ENCODE peak calls at places on chromosomes 2 and 18, in five cellular contexts. X is PC-9, T is GM23338, R is PC-3, L is GM12878. S is an unnamed sample. For H3K79me2, the result is how much of the 10 kb centered on the place peaks cover.

GRCh38 chr18:10015941-10016819 is 102.4 kb downstream of the VAPA start:
- DNase-seq in R (peak), X (no peak), L (no peak), T (peak), S (peak)

GRCh38 chr2:50951416-50951815 is 80.5 kb downstream of the NRXN1 start:
- DNase-seq in X (no peak), T (no peak), L (no peak), R (peak), S (peak)

GRCh38 chr2:107062599-107063196 is 176.7 kb upstream of the ST6GAL2 start:
- DNase-seq in T (peak), R (no peak), X (no peak), L (no peak), S (no peak)

GRCh38 chr2:143607446-143608110 is 478.4 kb downstream of the ARHGAP15 start:
- DNase-seq in R (no peak), L (no peak), X (no peak), T (peak), S (no peak)

GRCh38 chr2:204706939-204707338 is 161.7 kb downstream of the PARD3B start:
- DNase-seq in X (no peak), R (no peak), T (no peak), L (no peak), S (no peak)

GRCh38 chr2:228649876-228650275 is 468.4 kb upstream of the SPHKAP start:
- DNase-seq in T (no peak), L (no peak), X (no peak), R (no peak), S (no peak)

GRCh38 chr2:86671304-86671981 is 47.8 kb upstream of the RNF103 start:
- DNase-seq in T (no peak), R (no peak), L (no peak), X (no peak), S (no peak)

GRCh38 chr2:182541268-182541667 is 114.4 kb upstream of the PDE1A start:
- DNase-seq in T (no peak), X (no peak), R (no peak), L (no peak), S (no peak)

GRCh38 chr2:232886632-232887031 is 16.6 kb downstream of the SNORC start:
- DNase-seq in T (no peak), R (no peak), L (no peak), X (no peak), S (no peak)

GRCh38 chr2:100365434-100365833 is 43.1 kb upstream of the LONRF2 start:
- DNase-seq in R (peak), L (no peak), T (no peak), X (peak), S (peak)

GRCh38 chr18:63178526-63178880 is 141.1 kb downstream of the BCL2 start:
- DNase-seq in L (no peak), T (no peak), R (no peak), X (no peak), S (no peak)

GRCh38 chr2:128503358-128504241 is 184.9 kb upstream of the HS6ST1 start:
- DNase-seq in T (no peak), X (no peak), R (no peak), L (no peak), S (no peak)

GRCh38 chr2:233867993-233868532 is at the start of gene MSL3B:
- DNase-seq in R (peak), T (peak), X (peak), L (no peak), S (peak)

GRCh38 chr18:24271381-24272331 is 126.0 kb downstream of the OSBPL1A start:
- DNase-seq in L (no peak), T (peak), X (peak), R (peak), S (peak)

GRCh38 chr18:46888965-46889364 is 28.3 kb downstream of the PIAS2 start:
- DNase-seq in T (no peak), L (no peak), X (no peak), R (no peak), S (no peak)

GRCh38 chr18:46893360-46893759 is 23.9 kb downstream of the PIAS2 start:
- DNase-seq in T (no peak), R (no peak), X (no peak), L (no peak), S (no peak)

GRCh38 chr18:46892842-46893241 is 24.5 kb downstream of the PIAS2 start:
- DNase-seq in L (peak), R (no peak), X (no peak), T (no peak), S (no peak)

GRCh38 chr18:46891742-46892214 is 25.5 kb downstream of the PIAS2 start:
- DNase-seq in T (no peak), R (no peak), X (no peak), L (peak), S (no peak)

GRCh38 chr18:46894124-46894523 is 23.2 kb downstream of the PIAS2 start:
- DNase-seq in R (no peak), L (no peak), X (no peak), T (no peak), S (no peak)
- H3K79me2 ChIP-seq in R (under half), L (under half), X (under half), T (half or more), S (half or more)

GRCh38 chr2:120316528-120317179 is 29.3 kb upstream of the INHBB start:
- DNase-seq in X (no peak), L (no peak), R (no peak), T (no peak), S (no peak)

GRCh38 chr2:120317180-120317533 is 28.8 kb upstream of the INHBB start:
- DNase-seq in L (no peak), R (no peak), T (no peak), X (no peak), S (no peak)

GRCh38 chr2:120319135-120319534 is 26.8 kb upstream of the INHBB start:
- DNase-seq in T (no peak), L (no peak), X (peak), R (no peak), S (no peak)

GRCh38 chr2:120318626-120319025 is 27.3 kb upstream of the INHBB start:
- DNase-seq in R (no peak), X (no peak), L (no peak), T (no peak), S (no peak)

DNA sequence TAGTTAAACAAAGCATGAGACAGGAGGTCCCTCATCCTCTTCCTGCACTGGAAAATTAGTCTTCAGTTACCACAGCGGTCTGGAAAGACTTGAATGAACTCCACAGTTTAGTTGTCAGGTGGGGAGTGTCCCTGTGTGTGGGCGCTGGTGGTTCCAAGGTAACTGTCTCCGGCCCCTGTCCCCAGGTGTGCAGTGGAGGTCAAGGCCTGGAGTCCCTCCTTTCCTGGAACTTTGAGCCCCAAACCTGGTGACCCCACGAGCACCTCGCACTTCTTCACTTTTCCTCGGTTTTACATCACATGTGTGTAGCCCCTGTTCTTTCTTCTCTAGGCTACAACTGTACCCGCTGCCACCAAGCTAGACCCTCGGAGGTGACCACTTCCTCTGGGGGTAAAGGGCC is 28.0 kb upstream of the INHBB start:
- DNase-seq in T (no peak), R (no peak), L (no peak), X (no peak), S (no peak)
- H3K27ac ChIP-seq in T (no peak), R (no peak), L (no peak), X (no peak), S (no peak)

GRCh38 chr2:9811679-9812511 is 31.4 kb upstream of the TAF1B start:
- DNase-seq in X (no peak), R (no peak), T (no peak), L (no peak), S (no peak)

GRCh38 chr2:9814129-9814868 is 29.0 kb upstream of the TAF1B start:
- DNase-seq in T (no peak), R (no peak), X (no peak), L (no peak), S (no peak)

GRCh38 chr2:9812945-9813311 is 30.3 kb upstream of the TAF1B start:
- DNase-seq in L (no peak), T (no peak), X (no peak), R (no peak), S (no peak)

GRCh38 chr2:9815076-9815475 is 28.2 kb upstream of the TAF1B start:
- DNase-seq in R (no peak), L (no peak), X (no peak), T (no peak), S (no peak)

DNA sequence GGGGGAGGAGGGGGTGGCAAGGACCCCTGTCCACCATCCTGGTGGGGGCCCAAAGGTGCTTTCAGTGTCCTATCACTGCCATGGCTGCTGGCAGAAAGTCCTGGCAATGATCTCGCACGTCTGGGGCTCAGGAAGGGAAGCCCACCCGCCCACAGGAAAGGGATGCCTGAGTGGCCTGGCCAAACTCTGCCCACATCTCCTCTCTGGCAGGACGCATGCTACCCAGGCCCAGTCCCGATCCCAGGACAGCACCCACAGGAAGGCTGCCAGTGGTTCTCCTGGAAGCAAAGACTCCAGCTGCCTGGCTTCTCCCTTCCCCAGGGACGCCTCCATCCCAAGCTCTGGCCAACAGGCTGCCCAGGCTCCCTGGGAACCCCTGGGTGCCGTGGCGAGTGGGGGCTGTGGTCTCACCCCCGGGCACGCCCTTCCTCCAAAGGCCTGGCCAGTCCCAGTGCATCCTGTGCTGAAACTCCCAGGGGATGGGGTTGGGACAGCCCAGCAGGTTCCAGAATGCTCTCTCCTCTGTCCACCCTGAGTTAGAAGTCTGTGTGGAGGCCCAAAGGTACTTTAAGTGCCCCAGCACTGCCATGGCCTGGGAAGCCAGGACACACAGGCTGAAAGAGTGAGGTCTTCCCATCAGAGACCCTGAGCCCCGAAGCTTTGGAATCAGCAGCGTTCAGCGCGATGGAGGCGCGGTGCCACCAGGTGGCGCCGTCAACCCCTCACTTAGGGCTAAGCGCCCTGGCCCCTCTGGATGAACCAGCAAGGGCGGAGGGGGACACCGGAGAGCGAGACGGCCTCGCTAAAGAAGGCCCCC is 29.8 kb upstream of the TAF1B start:
- DNase-seq in L (no peak), T (peak), X (peak), R (peak), S (peak)
- H3K4me3 ChIP-seq in L (no peak), T (no peak), X (no peak), R (peak), S (no peak)

GRCh38 chr2:38423763-38424162 is 46.7 kb upstream of the ATL2 start:
- DNase-seq in T (no peak), X (no peak), L (no peak), R (no peak), S (no peak)
- H3K79me2 ChIP-seq in T (under half), X (under half), L (under half), R (under half), S (under half)

DNA sequence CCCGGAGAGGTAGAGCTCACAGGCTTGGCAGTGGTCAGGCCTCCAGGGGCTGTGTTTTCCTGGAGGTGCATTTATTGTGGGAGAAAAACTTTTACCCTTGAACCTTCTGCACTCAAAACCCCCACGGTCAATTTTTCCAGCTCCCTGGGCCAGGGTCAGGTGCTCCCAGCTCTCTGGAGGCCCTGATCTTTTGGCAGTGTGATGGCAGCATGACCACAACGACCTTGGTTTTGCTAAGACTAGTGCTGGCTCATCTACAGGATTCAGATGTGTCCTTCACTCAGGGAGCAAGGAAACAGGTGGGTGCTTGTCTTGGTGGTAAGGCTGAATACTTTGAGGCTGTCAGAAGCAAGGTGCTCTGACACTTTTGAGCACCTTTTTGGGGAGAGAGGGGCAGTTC is 92.3 kb downstream of the CCDC93 start:
- DNase-seq in L (no peak), T (no peak), R (no peak), X (no peak), S (no peak)
- H3K27ac ChIP-seq in L (no peak), T (no peak), R (no peak), X (no peak), S (no peak)

S was measured in mammary epithelial cell.